ENCODE peak calls at places on chromosomes 7 and 10, in nine cellular contexts. B, O, X, U, H, R, F, S and A are unnamed samples.

GRCh38 chr10:22278441-22278782 is 37.8 kb upstream of the COMMD3 start:
- DNase-seq in B (no peak), O (no peak), X (peak; percentile 2), U (no peak), H (no peak), R (no peak), F (no peak), S (no peak), A (no peak)

GRCh38 chr10:14416308-14416700 is 85.6 kb upstream of the FRMD4A start:
- DNase-seq in B (peak; percentile 56), O (no peak), X (no peak), U (no peak), H (no peak), R (no peak), F (no peak), S (no peak), A (no peak)

GRCh38 chr7:30562498-30562897 is 32.2 kb upstream of the GARS1 start:
- DNase-seq in B (peak; percentile 74), O (no peak), X (no peak), U (no peak), H (no peak), R (no peak), F (no peak), S (no peak), A (no peak)

GRCh38 chr10:124300224-124300623 is 118.5 kb downstream of the OAT start:
- DNase-seq in B (no peak), O (no peak), X (no peak), U (no peak), H (no peak), R (no peak), F (no peak), S (no peak), A (no peak)

GRCh38 chr7:50304911-50305621 is 550 bp downstream of the IKZF1 start:
- DNase-seq in B (no peak), O (peak; percentile 75), X (peak; percentile 36), U (no peak), H (no peak), R (no peak), F (no peak), S (no peak), A (no peak)

GRCh38 chr10:77162697-77163096 is 474.9 kb downstream of the KCNMA1 start:
- DNase-seq in B (peak; percentile 78), O (no peak), X (no peak), U (no peak), H (no peak), R (no peak), F (no peak), S (no peak), A (no peak)

GRCh38 chr7:2244404-2244803 is 2.4 kb downstream of the NUDT1 start:
- DNase-seq in B (no peak), O (no peak), X (no peak), U (no peak), H (no peak), R (no peak), F (no peak), S (no peak), A (no peak)

GRCh38 chr10:70315815-70316214 is 32.0 kb upstream of the NPFFR1 start:
- DNase-seq in B (no peak), O (no peak), X (peak; percentile 35), U (no peak), H (no peak), R (no peak), F (no peak), S (no peak), A (no peak)

GRCh38 chr10:126252884-126253612 is 135.2 kb downstream of the ADAM12 start:
- DNase-seq in B (peak; percentile 97), O (no peak), X (no peak), U (no peak), H (no peak), R (peak; percentile 74), F (no peak), S (no peak), A (no peak)

GRCh38 chr7:121039994-121040393 is 51.5 kb downstream of the CPED1 start:
- DNase-seq in B (no peak), O (no peak), X (no peak), U (no peak), H (no peak), R (no peak), F (no peak), S (no peak), A (no peak)

GRCh38 chr10:24721254-24722106 is 2.2 kb downstream of the ARHGAP21 start:
- DNase-seq in B (no peak), O (no peak), X (peak; percentile 59), U (peak; percentile 54), H (peak; percentile 28), R (peak; percentile 67), F (peak; percentile 46), S (no peak), A (peak; percentile 71)

GRCh38 chr7:132035517-132036362 is 479.3 kb upstream of the PODXL start:
- DNase-seq in B (no peak), O (no peak), X (peak; percentile 24), U (no peak), H (no peak), R (no peak), F (no peak), S (no peak), A (no peak)

GRCh38 chr7:25846722-25847121 is 305.3 kb upstream of the NFE2L3 start:
- DNase-seq in B (peak; percentile 94), O (no peak), X (no peak), U (no peak), H (no peak), R (no peak), F (no peak), S (no peak), A (no peak)

GRCh38 chr10:43062402-43063160 is 14.3 kb upstream of the RET start:
- DNase-seq in B (no peak), O (no peak), X (no peak), U (no peak), H (no peak), R (no peak), F (no peak), S (no peak), A (no peak)

GRCh38 chr10:20254078-20254477 is 437.8 kb downstream of the PLXDC2 start:
- DNase-seq in B (no peak), O (no peak), X (no peak), U (no peak), H (no peak), R (no peak), F (no peak), S (no peak), A (no peak)

GRCh38 chr10:70668454-70668970 is 3.8 kb upstream of the ADAMTS14 start:
- DNase-seq in B (peak; percentile 57), O (no peak), X (no peak), U (no peak), H (no peak), R (no peak), F (no peak), S (no peak), A (no peak)

GRCh38 chr7:34823650-34824258 is 165.7 kb downstream of the NPSR1 start:
- DNase-seq in B (peak; percentile 52), O (peak; percentile 68), X (peak; percentile 72), U (no peak), H (peak; percentile 71), R (peak; percentile 83), F (peak; percentile 21), S (peak; percentile 41), A (peak; percentile 66)

GRCh38 chr10:75395171-75395954 is 6.2 kb downstream of the ZNF503 start:
- DNase-seq in B (no peak), O (peak; percentile 55), X (peak; percentile 76), U (no peak), H (peak; percentile 71), R (no peak), F (no peak), S (no peak), A (peak; percentile 86)